ENCODE peak calls at places on chromosomes 6 and 20, in four cellular contexts. O is esophagus squamous epithelium, G is spleen, Z is HFF-Myc. F is an unnamed sample.
A peak's percentile ranks its signal among the peaks of the same experiment; 100 is the strongest.

GRCh38 chr20:34332262-34332920 is 29.2 kb upstream of the AHCY start:
- DNase-seq in O (no peak), G (no peak), Z (no peak), F (no peak)

GRCh38 chr6:36815962-36816735 is 23.1 kb downstream of the CPNE5 start:
- DNase-seq in O (no peak), G (no peak), Z (no peak), F (no peak)

GRCh38 chr6:80214436-80215022 is 108.1 kb downstream of the BCKDHB start:
- DNase-seq in O (no peak), G (no peak), Z (peak; percentile 16), F (no peak)

GRCh38 chr6:127570739-127571389 is 6.1 kb upstream of the C6orf58 start:
- DNase-seq in O (no peak), G (no peak), Z (no peak), F (no peak)

GRCh38 chr20:32472581-32473207 is 112.4 kb downstream of the NOL4L start:
- DNase-seq in O (no peak), G (no peak), Z (no peak), F (no peak)

GRCh38 chr6:131061041-131061770 is 1.8 kb downstream of the EPB41L2 start:
- DNase-seq in O (no peak), G (no peak), Z (no peak), F (no peak)

GRCh38 chr20:63120286-63121090 is 95.4 kb downstream of the YTHDF1 start:
- DNase-seq in O (no peak), G (peak; percentile 49), Z (no peak), F (no peak)

GRCh38 chr6:142313284-142313683 is 11.5 kb downstream of the ADGRG6 start:
- DNase-seq in O (no peak), G (no peak), Z (no peak), F (no peak)

GRCh38 chr20:35007413-35007812 is 51.7 kb downstream of the MYH7B start:
- DNase-seq in O (no peak), G (peak; percentile 35), Z (no peak), F (no peak)

GRCh38 chr6:30684386-30685156 is 1.9 kb downstream of the PPP1R18 start:
- DNase-seq in O (no peak), G (peak; percentile 95), Z (no peak), F (no peak)

GRCh38 chr6:44858998-44859397 is 469.1 kb upstream of the RUNX2 start:
- DNase-seq in O (no peak), G (no peak), Z (no peak), F (no peak)

GRCh38 chr20:43123180-43123579 is 66.5 kb downstream of the PTPRT start:
- DNase-seq in O (no peak), G (no peak), Z (no peak), F (no peak)

GRCh38 chr20:2606507-2607006 is 45.9 kb upstream of the NOP56 start:
- DNase-seq in O (no peak), G (no peak), Z (no peak), F (no peak)

GRCh38 chr6:105993769-105994521 is 92.2 kb upstream of the PRDM1 start:
- DNase-seq in O (no peak), G (peak; percentile 88), Z (no peak), F (no peak)

GRCh38 chr20:63005862-63006564 is 751 bp downstream of the BHLHE23 start:
- DNase-seq in O (no peak), G (no peak), Z (no peak), F (no peak)

GRCh38 chr6:33878541-33878940 is 74.7 kb upstream of the MLN start:
- DNase-seq in O (no peak), G (no peak), Z (no peak), F (no peak)

GRCh38 chr20:46755483-46756417 is 46.3 kb downstream of the SLC2A10 start:
- DNase-seq in O (no peak), G (no peak), Z (no peak), F (no peak)

GRCh38 chr6:141133346-141133745 is 999.4 kb upstream of the GJE1 start:
- DNase-seq in O (no peak), G (no peak), Z (no peak), F (no peak)

GRCh38 chr20:41232971-41233926 is 84.3 kb downstream of the ZHX3 start:
- DNase-seq in O (no peak), G (no peak), Z (peak; percentile 96), F (no peak)

GRCh38 chr6:63447134-63447533 is 125.1 kb upstream of the LOC128125822 start:
- DNase-seq in O (no peak), G (no peak), Z (no peak), F (no peak)

GRCh38 chr6:44386364-44386928 is 1.1 kb upstream of the CDC5L start:
- DNase-seq in O (no peak), G (no peak), Z (no peak), F (no peak)

GRCh38 chr6:89025633-89026032 is 54.9 kb upstream of the PNRC1 start:
- DNase-seq in O (no peak), G (no peak), Z (no peak), F (no peak)

GRCh38 chr6:53189554-53189953 is 40.9 kb upstream of the GCM1 start:
- DNase-seq in O (no peak), G (no peak), Z (no peak), F (no peak)

GRCh38 chr6:22194188-22194921 is 102.5 kb downstream of the PRL start:
- DNase-seq in O (no peak), G (no peak), Z (no peak), F (no peak)

GRCh38 chr6:84411060-84411629 is 183.7 kb upstream of the CEP162 start:
- DNase-seq in O (no peak), G (no peak), Z (peak; percentile 45), F (no peak)

GRCh38 chr20:51220293-51220706 is 197.4 kb upstream of the KCNG1 start:
- DNase-seq in O (no peak), G (peak; percentile 80), Z (no peak), F (no peak)

GRCh38 chr20:58201616-58202015 is 26.8 kb downstream of the ANKRD60 start:
- DNase-seq in O (no peak), G (no peak), Z (no peak), F (no peak)

GRCh38 chr6:16103708-16104107 is 25.2 kb upstream of the MYLIP start:
- DNase-seq in O (no peak), G (no peak), Z (peak; percentile 38), F (no peak)

GRCh38 chr20:62906209-62906608 is 20.1 kb downstream of the DIDO1 start:
- DNase-seq in O (no peak), G (no peak), Z (no peak), F (no peak)

GRCh38 chr6:35742842-35743241 is 6.0 kb downstream of the ARMC12 start:
- DNase-seq in O (no peak), G (no peak), Z (no peak), F (no peak)

GRCh38 chr6:109318328-109318876 is 63.9 kb downstream of the CD164 start:
- DNase-seq in O (no peak), G (no peak), Z (no peak), F (no peak)

GRCh38 chr6:71028236-71028876 is 71.5 kb upstream of the B3GAT2 start:
- DNase-seq in O (no peak), G (no peak), Z (no peak), F (no peak)

GRCh38 chr6:170301184-170301583 is 5.4 kb upstream of the FAM120B start:
- DNase-seq in O (no peak), G (no peak), Z (no peak), F (no peak)

GRCh38 chr20:32963176-32963575 is 41.1 kb downstream of the SUN5 start:
- DNase-seq in O (no peak), G (peak; percentile 63), Z (no peak), F (no peak)

GRCh38 chr6:137864812-137865508 is 2.1 kb upstream of the TNFAIP3 start:
- DNase-seq in O (no peak), G (no peak), Z (no peak), F (no peak)

GRCh38 chr20:49964964-49965780 is 17.6 kb upstream of the SNAI1 start:
- DNase-seq in O (no peak), G (peak; percentile 71), Z (no peak), F (no peak)

GRCh38 chr6:119129148-119129967 is 50.9 kb upstream of the FAM184A start:
- DNase-seq in O (no peak), G (no peak), Z (peak; percentile 72), F (no peak)

GRCh38 chr6:119126826-119127225 is 48.4 kb upstream of the FAM184A start:
- DNase-seq in O (no peak), G (no peak), Z (no peak), F (no peak)

GRCh38 chr6:119128252-119128912 is 49.9 kb upstream of the FAM184A start:
- DNase-seq in O (no peak), G (no peak), Z (no peak), F (no peak)

GRCh38 chr6:119126140-119126539 is 47.7 kb upstream of the FAM184A start:
- DNase-seq in O (no peak), G (no peak), Z (no peak), F (no peak)

GRCh38 chr6:119127627-119128026 is 49.2 kb upstream of the FAM184A start:
- DNase-seq in O (no peak), G (no peak), Z (no peak), F (no peak)
- TF ChIP-seq CTCF in O (no peak), G (no peak), Z (no peak), F (no peak)

GRCh38 chr6:46677314-46677654 is 10.4 kb upstream of the TDRD6 start:
- DNase-seq in O (no peak), G (no peak), Z (no peak), F (no peak)
- TF ChIP-seq CTCF in O (no peak), G (no peak), Z (peak; percentile 38), F (no peak)

GRCh38 chr20:22312744-22313346 is 271.5 kb downstream of the FOXA2 start:
- DNase-seq in O (no peak), G (no peak), Z (no peak), F (no peak)
- TF ChIP-seq CTCF in O (peak; percentile 30), G (peak; percentile 53), Z (peak; percentile 32), F (no peak)

GRCh38 chr6:41469951-41470340 is 76.2 kb upstream of the FOXP4 start:
- DNase-seq in O (no peak), G (no peak), Z (no peak), F (no peak)
- TF ChIP-seq CTCF in O (no peak), G (no peak), Z (no peak), F (no peak)

GRCh38 chr20:36135821-36136220 is 18.7 kb upstream of the EPB41L1 start:
- DNase-seq in O (no peak), G (no peak), Z (no peak), F (no peak)

GRCh38 chr20:36144336-36144735 is 10.2 kb upstream of the EPB41L1 start:
- DNase-seq in O (no peak), G (no peak), Z (no peak), F (no peak)

GRCh38 chr20:36145877-36146707 is 8.4 kb upstream of the EPB41L1 start:
- DNase-seq in O (no peak), G (no peak), Z (no peak), F (no peak)

DNA sequence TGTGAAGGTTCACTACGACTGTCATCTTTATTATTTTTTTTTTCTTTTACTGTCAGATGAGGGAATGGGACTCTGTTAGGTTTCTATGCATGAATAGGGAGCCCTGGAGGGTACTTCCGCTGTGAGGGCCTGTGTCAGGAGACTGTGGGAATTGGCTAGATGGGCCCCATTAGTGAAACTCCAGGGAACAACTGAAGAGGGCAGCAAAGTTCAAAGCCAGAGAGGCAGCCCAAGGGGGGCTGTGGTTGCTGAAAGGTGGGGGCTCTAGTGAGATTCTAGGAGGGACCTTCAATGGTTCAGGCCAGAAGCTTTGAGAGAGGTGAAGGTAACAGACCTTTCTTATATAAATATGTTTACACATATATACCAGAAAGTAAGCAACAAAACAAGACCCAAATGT is 13.2 kb upstream of the EPB41L1 start:
- DNase-seq in O (no peak), G (no peak), Z (no peak), F (no peak)
- TF ChIP-seq CTCF in O (no peak), G (no peak), Z (no peak), F (no peak)

F was measured in omental fat pad.